ENCODE peak calls at places on chromosome 20, in ten cellular contexts. V, L, B, A, N, U, C, K, X and W are unnamed samples.

GRCh38 chr20:50321797-50322480 is 131.3 kb downstream of the CEBPB start:
- DNase-seq in V (no peak), L (no peak), K (peak), X (no peak), U (peak), N (no peak), B (peak), A (no peak), C (no peak), W (no peak)

GRCh38 chr20:24235224-24235735 is 234.1 kb upstream of the SYNDIG1 start:
- DNase-seq in K (no peak), X (no peak), U (no peak), L (no peak), A (no peak), B (no peak), C (no peak), V (no peak), N (no peak), W (no peak)

GRCh38 chr20:31849306-31849930 is 4.0 kb upstream of the FOXS1 start:
- DNase-seq in X (no peak), K (no peak), U (no peak), B (no peak), A (no peak), C (no peak), N (no peak), V (no peak), L (no peak), W (no peak)

GRCh38 chr20:62122659-62123449 is 579 bp downstream of the LSM14B start:
- DNase-seq in X (peak), B (no peak), L (no peak), K (peak), N (no peak), U (peak), C (peak), V (peak), A (peak), W (no peak)

GRCh38 chr20:35791823-35792222 is 20.0 kb downstream of the PHF20 start:
- DNase-seq in A (no peak), U (no peak), X (no peak), C (no peak), V (no peak), K (no peak), B (peak), N (no peak), L (no peak), W (no peak)

GRCh38 chr20:10218536-10219451 is at the start of gene SNAP25:
- DNase-seq in K (peak), N (no peak), X (no peak), L (no peak), V (no peak), B (peak), U (peak), C (peak), A (peak), W (peak)

GRCh38 chr20:5969348-5969935 is 19.0 kb downstream of the MCM8 start:
- DNase-seq in A (no peak), C (no peak), N (no peak), V (no peak), B (no peak), U (no peak), K (no peak), X (no peak), L (no peak), W (no peak)

GRCh38 chr20:24995741-24996448 is 3.3 kb upstream of the APMAP start:
- DNase-seq in V (peak), X (no peak), N (no peak), K (no peak), A (peak), L (no peak), B (no peak), C (peak), U (no peak), W (peak)

GRCh38 chr20:45044601-45045000 is 56.3 kb downstream of the KCNS1 start:
- DNase-seq in A (no peak), L (no peak), N (no peak), X (no peak), K (no peak), V (no peak), B (no peak), U (no peak), C (no peak), W (no peak)

GRCh38 chr20:10639762-10640556 is 33.8 kb downstream of the JAG1 start:
- DNase-seq in U (no peak), A (no peak), V (no peak), X (no peak), B (no peak), N (no peak), K (no peak), C (no peak), L (no peak), W (no peak)

GRCh38 chr20:57619053-57619831 is 984 bp downstream of the ZBP1 start:
- DNase-seq in B (no peak), A (no peak), X (no peak), U (no peak), N (no peak), K (no peak), C (no peak), V (peak), L (peak), W (no peak)

DNA sequence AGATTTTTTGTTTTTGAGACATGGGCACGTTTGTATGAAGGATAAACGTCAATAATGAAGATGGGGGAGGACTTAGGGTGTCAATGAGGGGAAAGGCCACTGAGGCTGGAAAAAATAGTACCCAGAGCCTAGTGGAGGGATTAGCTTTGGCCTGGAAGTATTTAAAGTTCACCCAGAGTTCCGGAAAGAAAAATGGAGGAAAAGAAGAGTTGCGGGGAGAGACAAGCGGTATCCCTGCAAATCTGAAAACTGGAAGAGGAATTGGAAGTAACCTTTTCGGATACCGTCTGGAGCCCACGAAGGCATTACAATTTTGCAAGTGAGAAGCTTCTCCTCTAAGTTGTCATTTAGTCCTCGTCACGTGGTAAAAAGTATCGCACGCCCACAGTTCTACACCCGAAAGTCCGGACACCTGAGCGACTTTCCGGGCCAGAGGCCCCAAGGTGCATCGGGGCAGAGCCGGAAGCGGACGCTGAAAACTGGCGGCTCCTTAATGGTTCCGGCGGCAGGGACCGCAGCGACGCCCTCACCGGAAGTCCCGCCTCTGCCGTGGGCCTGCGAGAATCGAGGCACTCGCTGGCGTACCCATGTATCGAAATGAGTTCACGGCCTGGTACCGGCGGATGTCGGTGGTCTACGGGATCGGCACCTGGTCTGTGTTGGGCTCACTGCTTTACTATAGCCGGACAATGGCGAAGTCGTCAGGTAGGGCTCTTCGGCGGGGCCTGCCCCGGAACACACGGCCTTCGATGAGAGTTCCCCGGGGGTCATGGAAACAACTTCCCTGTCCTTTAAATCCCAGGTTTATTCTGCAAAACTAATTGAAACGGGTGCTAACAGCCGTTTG is at the start of gene SMIM26:
- DNase-seq in V (peak), K (peak), A (peak), U (peak), X (peak), L (peak), C (peak), N (peak), B (peak), W (peak)
- TF ChIP-seq POLR2A in V (peak), K (peak), A (peak), U (peak), X (peak), L (peak), C (no peak), N (peak), B (peak), W (peak)

GRCh38 chr20:23082846-23083552 is 3.1 kb downstream of the CD93 start:
- DNase-seq in V (no peak), L (no peak), A (no peak), C (no peak), B (no peak), X (no peak), K (no peak), U (no peak), N (no peak), W (no peak)
- TF ChIP-seq POLR2A in V (no peak), L (no peak), A (no peak), C (no peak), B (no peak), X (no peak), K (peak), U (no peak), N (no peak), W (no peak)

DNA sequence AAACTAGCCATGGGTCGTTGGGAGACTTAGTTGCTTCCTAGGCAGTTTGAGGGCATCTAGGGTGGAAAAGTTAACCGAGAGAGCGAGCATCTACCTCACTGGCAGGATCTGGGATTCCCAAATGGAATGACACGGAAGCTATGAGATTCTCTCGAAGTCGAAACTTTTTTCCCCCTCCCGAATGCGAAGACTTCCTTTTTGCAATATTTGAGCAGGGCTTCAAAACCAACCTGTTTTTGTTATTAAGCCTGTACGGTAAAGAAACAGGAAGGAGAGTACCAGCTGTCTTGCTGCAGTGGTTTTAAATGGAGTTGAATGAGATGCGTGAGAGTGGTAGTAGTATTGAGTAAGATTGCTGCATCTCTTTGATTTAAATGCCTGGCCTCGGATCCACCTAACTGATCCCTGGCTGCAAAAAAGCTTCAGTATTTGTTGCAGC is 1.1 kb downstream of the NCOA3 start:
- DNase-seq in C (peak), U (no peak), N (peak), X (no peak), V (no peak), B (peak), A (peak), L (no peak), K (no peak), W (no peak)
- TF ChIP-seq POLR2A in C (no peak), U (no peak), N (no peak), X (no peak), V (peak), B (no peak), A (no peak), L (no peak), K (no peak), W (no peak)

DNA sequence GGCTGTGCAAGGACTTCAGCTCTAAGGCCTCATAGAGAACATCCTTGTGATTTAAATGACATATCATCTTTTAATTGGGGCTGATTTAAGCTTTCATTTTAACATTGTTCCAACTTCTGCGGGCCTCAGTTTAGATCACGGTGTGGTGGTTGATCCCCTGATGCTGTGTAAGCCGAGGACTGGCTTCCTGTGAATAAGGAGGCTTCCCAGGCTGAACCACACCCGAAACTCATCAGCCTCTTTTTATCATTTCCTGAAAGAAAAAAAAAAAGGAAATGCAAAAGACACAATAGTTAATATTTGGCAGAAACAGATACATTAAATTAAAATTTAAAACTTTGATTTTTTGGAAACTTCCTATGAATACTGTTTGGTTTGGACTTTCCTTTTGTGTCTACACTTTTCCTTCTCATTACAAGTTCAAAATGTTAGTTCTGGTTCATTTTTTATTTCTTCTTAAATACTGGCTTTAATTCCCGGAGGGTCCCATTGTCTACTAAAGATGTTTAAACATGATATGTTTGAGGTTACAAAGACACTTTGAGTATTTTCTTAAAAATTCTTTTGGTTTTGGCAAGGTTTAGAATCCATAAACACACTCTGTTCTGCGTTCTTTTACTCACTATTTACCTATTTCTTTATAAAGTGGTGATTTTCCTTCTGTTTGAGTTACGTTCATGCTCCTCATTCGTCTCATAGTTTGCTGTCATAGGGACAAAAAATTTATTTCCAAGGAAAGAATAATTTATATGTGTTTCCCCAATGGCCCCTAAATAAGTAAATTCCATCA is 230.1 kb upstream of the SULF2 start:
- DNase-seq in L (no peak), U (no peak), X (no peak), N (no peak), C (no peak), A (no peak), B (peak), K (no peak), V (no peak), W (no peak)
- TF ChIP-seq POLR2A in L (no peak), U (no peak), X (no peak), N (no peak), C (no peak), A (no peak), B (no peak), K (no peak), V (no peak), W (no peak)

GRCh38 chr20:458766-459165 is 3.6 kb downstream of the TBC1D20 start:
- DNase-seq in K (no peak), A (peak), L (no peak), N (no peak), U (no peak), C (no peak), X (no peak), V (no peak), B (no peak), W (no peak)

GRCh38 chr20:460180-460579 is 2.2 kb downstream of the TBC1D20 start:
- DNase-seq in U (no peak), K (no peak), L (no peak), C (no peak), A (peak), X (no peak), V (no peak), N (peak), B (no peak), W (no peak)

GRCh38 chr20:460707-461106 is 1.6 kb downstream of the TBC1D20 start:
- DNase-seq in U (no peak), C (no peak), N (peak), B (no peak), V (peak), A (peak), X (no peak), K (no peak), L (no peak), W (no peak)

GRCh38 chr20:461254-462198 is 807 bp downstream of the TBC1D20 start:
- DNase-seq in C (peak), X (no peak), A (peak), U (peak), L (no peak), V (peak), K (peak), N (no peak), B (peak), W (peak)

GRCh38 chr20:462199-462991 is at the start of gene TBC1D20:
- DNase-seq in U (peak), C (peak), B (peak), K (peak), V (peak), N (peak), X (peak), L (peak), A (peak), W (peak)
- TF ChIP-seq POLR2A in U (peak), C (no peak), B (peak), K (peak), V (peak), N (peak), X (peak), L (peak), A (peak), W (peak)